ENCODE peak calls at places on chromosome 3, in six cellular contexts. Z, J, Y, P, A and D are unnamed samples. For H3K9me3, the result is how much of the 10 kb centered on the place peaks cover.

GRCh38 chr3:48661501-48662139 is 1.1 kb downstream of the CELSR3 start:
- DNase-seq in Y (peak), J (no peak), A (peak), P (peak), Z (peak), D (peak)

GRCh38 chr3:152656207-152657001 is 178.5 kb upstream of the P2RY1 start:
- DNase-seq in Y (peak), Z (no peak), A (peak), J (no peak), P (no peak), D (no peak)

GRCh38 chr3:86984271-86984670 is 6.7 kb downstream of the VGLL3 start:
- DNase-seq in Z (no peak), Y (no peak), P (no peak), J (no peak), A (no peak), D (no peak)

GRCh38 chr3:156477306-156477705 is 77.6 kb downstream of the SSR3 start:
- DNase-seq in Y (no peak), Z (no peak), A (peak), J (no peak), P (no peak), D (no peak)

GRCh38 chr3:40780341-40780800 is 255.6 kb downstream of the ZNF621 start:
- DNase-seq in P (peak), J (peak), A (peak), Z (peak), Y (no peak), D (no peak)

GRCh38 chr3:120052225-120052624 is 42.0 kb downstream of the GSK3B start:
- DNase-seq in Y (no peak), J (no peak), A (no peak), P (no peak), Z (no peak), D (no peak)

GRCh38 chr3:72274511-72275295 is 489.8 kb upstream of the PROK2 start:
- DNase-seq in A (no peak), P (peak), Z (peak), Y (peak), J (no peak), D (no peak)

GRCh38 chr3:9064853-9065252 is 101.6 kb upstream of the RAD18 start:
- DNase-seq in P (no peak), J (no peak), Y (peak), Z (no peak), A (no peak), D (no peak)

GRCh38 chr3:42216820-42217416 is 49.1 kb downstream of the CCK start:
- DNase-seq in A (no peak), Z (no peak), J (no peak), P (no peak), Y (no peak), D (no peak)

GRCh38 chr3:44954289-44954688 is 21.7 kb downstream of the ZDHHC3 start:
- DNase-seq in P (no peak), Y (no peak), A (no peak), Z (no peak), J (no peak), D (no peak)

GRCh38 chr3:123740391-123740822 is 143.7 kb downstream of the MYLK start:
- DNase-seq in A (no peak), Z (no peak), P (no peak), Y (no peak), J (no peak), D (no peak)

GRCh38 chr3:189937302-189938255 is 183.1 kb downstream of the P3H2 start:
- DNase-seq in J (no peak), Y (no peak), Z (peak), P (no peak), A (no peak), D (no peak)

GRCh38 chr3:184874709-184875644 is 63.0 kb downstream of the VPS8 start:
- DNase-seq in J (no peak), Z (no peak), Y (peak), A (peak), P (no peak), D (no peak)

GRCh38 chr3:76997733-76998132 is 42.2 kb upstream of the ROBO2 start:
- DNase-seq in A (no peak), P (no peak), Y (no peak), Z (no peak), J (no peak), D (no peak)

GRCh38 chr3:37996785-37997301 is 6.3 kb downstream of the VILL start:
- DNase-seq in P (peak), J (no peak), A (peak), Z (peak), Y (peak), D (peak)

DNA sequence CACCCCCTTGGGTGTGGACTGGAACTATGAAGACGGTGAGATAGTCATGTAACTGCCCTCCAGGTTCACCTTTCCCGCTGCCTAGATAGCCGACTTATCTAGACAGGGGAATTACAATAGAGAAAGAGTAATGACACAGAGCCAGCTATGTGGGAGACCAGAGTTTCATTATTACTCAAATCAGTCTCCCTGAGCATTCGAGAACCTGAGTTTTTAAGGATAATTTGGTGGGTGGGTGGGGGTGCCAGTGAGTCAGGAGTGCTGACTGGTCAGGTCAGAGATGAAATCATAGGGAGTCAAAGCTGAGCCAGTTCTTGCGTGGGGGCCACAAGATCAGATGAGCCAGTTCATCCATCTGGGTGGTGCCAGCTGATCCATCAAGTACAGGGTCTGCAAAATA is 19.7 kb upstream of the DNAJC19 start:
- DNase-seq in Z (no peak), P (no peak), A (no peak), Y (no peak), J (no peak), D (no peak)
- H3K9me3 ChIP-seq in Z (under half), P (under half), A (under half), Y (under half), J (under half), D (under half)

GRCh38 chr3:128355549-128355930 is 111.2 kb downstream of the DNAJB8 start:
- DNase-seq in Y (no peak), J (no peak), P (no peak), A (no peak), Z (no peak), D (no peak)
- H3K9me3 ChIP-seq in Y (under half), J (under half), P (under half), A (under half), Z (under half), D (under half)

GRCh38 chr3:195416795-195417194 is 26.0 kb downstream of the ACAP2 start:
- DNase-seq in Z (no peak), A (no peak), Y (no peak), P (no peak), J (no peak), D (no peak)

GRCh38 chr3:195425849-195426248 is 17.0 kb downstream of the ACAP2 start:
- DNase-seq in A (no peak), J (no peak), Z (no peak), Y (no peak), P (no peak), D (no peak)

GRCh38 chr3:195421410-195421809 is 21.4 kb downstream of the ACAP2 start:
- DNase-seq in Z (no peak), J (no peak), P (no peak), A (no peak), Y (no peak), D (no peak)
- H3K9me3 ChIP-seq in Z (under half), J (under half), P (under half), A (under half), Y (under half), D (under half)

DNA sequence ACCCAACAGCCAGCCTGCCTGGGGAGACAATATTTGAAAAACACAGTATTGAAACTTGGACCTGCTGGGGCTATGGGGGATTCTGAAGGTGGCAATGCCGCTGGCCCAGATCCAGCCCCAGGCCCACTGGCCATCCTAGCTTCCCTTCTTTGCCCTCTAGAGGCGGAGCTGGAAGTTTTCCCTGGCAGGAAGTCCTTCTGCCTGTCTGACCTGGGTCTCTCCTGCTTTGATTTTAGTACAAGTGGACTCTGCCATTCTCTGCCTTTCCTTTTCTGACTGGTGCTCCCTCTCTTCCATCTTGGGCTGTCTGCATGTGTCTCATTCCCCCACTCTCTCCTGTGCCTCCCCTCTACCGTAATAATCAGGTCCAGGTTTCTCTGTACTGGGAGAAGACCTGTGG is 3.6 kb downstream of the SEMA3F start:
- DNase-seq in J (no peak), Y (no peak), A (no peak), Z (no peak), P (no peak), D (no peak)
- H3K9me3 ChIP-seq in J (under half), Y (under half), A (under half), Z (under half), P (under half), D (under half)

DNA sequence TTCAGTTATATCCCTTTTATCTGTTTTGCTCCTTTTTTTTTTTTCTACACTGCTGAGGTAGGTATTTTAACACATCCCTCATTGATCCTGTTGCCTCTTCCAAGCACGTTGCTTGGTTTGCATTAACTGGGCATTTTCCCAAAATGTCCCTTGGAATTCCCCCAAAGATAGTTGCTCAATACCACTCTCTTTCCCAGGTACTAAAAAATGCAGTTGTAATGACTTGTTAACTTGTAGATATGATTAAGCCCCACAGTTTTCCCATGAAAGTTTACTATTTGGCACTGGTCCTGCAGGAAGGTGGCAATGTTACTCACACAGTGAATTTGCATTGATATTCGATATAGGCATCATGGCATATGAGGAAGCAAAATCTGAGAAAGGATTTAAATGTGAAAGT is 67.1 kb downstream of the GRM7 start:
- DNase-seq in P (no peak), A (no peak), Z (peak), Y (no peak), J (no peak), D (no peak)
- H3K9me3 ChIP-seq in P (under half), A (under half), Z (under half), Y (under half), J (under half), D (under half)

GRCh38 chr3:127497166-127497565 is 93.4 kb downstream of the TPRA1 start:
- DNase-seq in J (no peak), A (no peak), Y (no peak), Z (no peak), P (no peak), D (no peak)
- H3K9me3 ChIP-seq in J (under half), A (under half), Y (under half), Z (under half), P (under half), D (under half)

GRCh38 chr3:988790-989189 is 104.0 kb upstream of the CNTN6 start:
- DNase-seq in Z (no peak), A (no peak), Y (no peak), J (no peak), P (no peak), D (no peak)
- H3K9me3 ChIP-seq in Z (under half), A (under half), Y (under half), J (under half), P (under half), D (under half)

GRCh38 chr3:177898185-177898584 is 638.1 kb upstream of the KCNMB2 start:
- DNase-seq in P (no peak), Y (no peak), J (no peak), A (no peak), Z (no peak), D (no peak)

GRCh38 chr3:177887475-177887874 is 648.8 kb upstream of the KCNMB2 start:
- DNase-seq in A (no peak), P (no peak), J (no peak), Z (no peak), Y (no peak), D (no peak)

GRCh38 chr3:177894021-177894690 is 642.1 kb upstream of the KCNMB2 start:
- DNase-seq in J (no peak), Y (no peak), A (no peak), Z (no peak), P (no peak), D (no peak)

GRCh38 chr3:177889158-177889557 is 647.1 kb upstream of the KCNMB2 start:
- DNase-seq in A (no peak), Z (no peak), P (no peak), Y (no peak), J (no peak), D (no peak)

DNA sequence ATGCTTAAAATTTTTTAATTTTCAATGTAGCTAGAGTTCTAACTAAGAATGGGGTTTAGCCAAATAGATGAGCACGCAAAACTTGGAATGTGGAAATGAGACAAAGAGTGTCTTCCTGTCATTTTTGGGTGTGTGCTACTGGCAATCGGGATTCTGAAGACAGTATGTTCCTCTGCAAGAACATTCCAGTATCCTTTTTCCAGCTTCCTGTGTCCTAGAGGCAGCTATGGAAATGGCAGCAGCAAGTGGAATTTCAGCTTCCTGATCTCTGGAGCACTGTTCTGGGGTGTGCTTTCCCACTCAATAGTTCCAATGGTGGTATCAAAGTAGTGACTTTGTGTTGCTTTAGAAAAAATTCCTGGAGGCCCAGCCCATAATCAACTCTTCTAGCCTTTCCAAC is 642.9 kb upstream of the KCNMB2 start:
- DNase-seq in Z (no peak), J (no peak), P (no peak), Y (no peak), A (no peak), D (no peak)
- H3K9me3 ChIP-seq in Z (under half), J (under half), P (under half), Y (under half), A (under half), D (under half)

DNA sequence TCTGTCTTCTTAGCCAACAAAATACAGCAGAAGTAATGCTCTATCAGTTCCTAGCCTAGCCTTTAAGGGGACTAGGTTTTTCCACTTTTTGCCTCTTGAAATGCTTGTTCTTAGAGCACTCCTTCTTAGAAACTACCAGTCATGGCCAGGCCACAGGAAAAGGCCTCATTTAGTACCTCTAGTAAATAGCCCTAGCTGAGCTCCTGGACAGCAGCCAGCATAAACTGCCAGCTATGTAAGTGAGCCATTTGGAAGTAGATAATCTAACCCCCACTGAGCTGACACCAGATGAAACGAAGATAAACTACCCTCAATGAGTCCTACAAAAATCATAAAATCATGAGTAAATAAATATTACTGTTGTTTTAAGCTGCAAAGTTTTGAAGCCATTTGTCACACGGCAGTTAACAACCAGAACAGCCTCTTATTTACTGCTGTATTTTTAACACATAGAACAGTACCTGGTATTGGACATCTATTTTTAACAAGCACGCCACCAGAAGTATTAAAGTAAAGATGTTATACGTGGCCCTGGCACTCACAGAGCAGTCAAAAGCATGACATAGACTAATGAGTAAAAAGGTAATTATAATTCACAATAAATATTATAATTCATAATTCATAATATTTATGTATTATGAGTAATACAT is 12.0 kb downstream of the TBC1D5 start:
- DNase-seq in Y (peak), P (no peak), A (no peak), J (no peak), Z (no peak), D (no peak)
- H3K9me3 ChIP-seq in Y (under half), P (under half), A (under half), J (under half), Z (under half), D (under half)